ENCODE peak calls at places on chromosomes 11 and 22, in seven cellular contexts. P is fibroblast of lung, A is keratinocyte, Y is H9, S is mammary epithelial cell, K is IMR-90, M is K562. L is an unnamed sample.

GRCh38 chr11:118176400-118177134 is at the start of gene SCN2B:
- DNase-seq in P (peak; percentile 15), A (no peak), Y (no peak), S (no peak), K (peak; percentile 7), M (no peak), L (no peak)

GRCh38 chr11:28072321-28072720 is 35.6 kb downstream of the KIF18A start:
- DNase-seq in P (peak; percentile 50), A (no peak), Y (no peak), S (no peak), K (peak; percentile 53), M (no peak), L (no peak)

GRCh38 chr11:114133548-114134329 is 74.2 kb downstream of the ZBTB16 start:
- DNase-seq in P (no peak), A (no peak), Y (no peak), S (no peak), K (no peak), M (no peak), L (no peak)

GRCh38 chr11:99019676-99020075 is 1.1 kb upstream of the CNTN5 start:
- DNase-seq in P (no peak), A (no peak), Y (no peak), S (no peak), K (no peak), M (no peak), L (no peak)

GRCh38 chr11:64716471-64717267 is 6.3 kb downstream of the NRXN2 start:
- DNase-seq in P (no peak), A (no peak), Y (no peak), S (no peak), K (no peak), M (no peak), L (no peak)

GRCh38 chr22:27654536-27655445 is 146.8 kb downstream of the MN1 start:
- DNase-seq in P (no peak), A (no peak), Y (peak; percentile 79), S (no peak), K (peak; percentile 2), M (no peak), L (no peak)

GRCh38 chr11:11149671-11150459 is 203.2 kb downstream of the CSNK2A3 start:
- DNase-seq in P (no peak), A (no peak), Y (no peak), S (no peak), K (no peak), M (no peak), L (no peak)

GRCh38 chr11:93515438-93515837 is 27.8 kb downstream of the SMCO4 start:
- DNase-seq in P (no peak), A (no peak), Y (no peak), S (no peak), K (no peak), M (no peak), L (no peak)

GRCh38 chr11:68819362-68819761 is 22.4 kb downstream of the CPT1A start:
- DNase-seq in P (no peak), A (no peak), Y (no peak), S (no peak), K (no peak), M (no peak), L (no peak)

GRCh38 chr11:114080219-114080618 is 20.7 kb downstream of the ZBTB16 start:
- DNase-seq in P (no peak), A (no peak), Y (no peak), S (no peak), K (no peak), M (no peak), L (no peak)

GRCh38 chr11:86141645-86142569 is 73.0 kb upstream of the PICALM start:
- DNase-seq in P (peak; percentile 35), A (no peak), Y (no peak), S (no peak), K (peak; percentile 23), M (no peak), L (no peak)

GRCh38 chr11:19677380-19678080 is 35.1 kb upstream of the NAV2 start:
- DNase-seq in P (no peak), A (no peak), Y (no peak), S (no peak), K (no peak), M (no peak), L (no peak)

GRCh38 chr22:19210188-19210587 is 31.7 kb upstream of the SLC25A1 start:
- DNase-seq in P (no peak), A (no peak), Y (no peak), S (no peak), K (no peak), M (no peak), L (no peak)

GRCh38 chr22:41818596-41818995 is 14.3 kb upstream of the SREBF2 start:
- DNase-seq in P (no peak), A (no peak), Y (no peak), S (no peak), K (no peak), M (no peak), L (no peak)

GRCh38 chr11:126601136-126601535 is 245.7 kb downstream of the ST3GAL4 start:
- DNase-seq in P (no peak), A (no peak), Y (no peak), S (no peak), K (no peak), M (no peak), L (no peak)

GRCh38 chr11:126601550-126602215 is 246.2 kb downstream of the ST3GAL4 start:
- DNase-seq in P (no peak), A (no peak), Y (no peak), S (no peak), K (no peak), M (no peak), L (no peak)

GRCh38 chr11:126602993-126603392 is 247.5 kb downstream of the ST3GAL4 start:
- DNase-seq in P (no peak), A (no peak), Y (no peak), S (no peak), K (no peak), M (no peak), L (no peak)

GRCh38 chr11:126603486-126603885 is 248.0 kb downstream of the ST3GAL4 start:
- DNase-seq in P (no peak), A (no peak), Y (no peak), S (no peak), K (no peak), M (no peak), L (no peak)

GRCh38 chr11:126602349-126602940 is 247.0 kb downstream of the ST3GAL4 start:
- DNase-seq in P (no peak), A (no peak), Y (no peak), S (no peak), K (no peak), M (no peak), L (no peak)
- H3K9ac ChIP-seq in P (no peak overlapping the region), A (no peak overlapping the region), Y (no peak overlapping the region), S (no peak overlapping the region), K (no peak overlapping the region), M (no peak overlapping the region), L (no peak overlapping the region)

GRCh38 chr11:83193315-83194283 is at the start of gene ANKRD42:
- DNase-seq in P (peak; percentile 95), A (peak; percentile 77), Y (peak; percentile 95), S (peak; percentile 94), K (peak; percentile 96), M (peak; percentile 86), L (peak; percentile 98)

GRCh38 chr11:83192846-83193245 is 666 bp upstream of the ANKRD42 start:
- DNase-seq in P (no peak), A (no peak), Y (no peak), S (no peak), K (no peak), M (no peak), L (no peak)

GRCh38 chr11:83191491-83191890 is 2.0 kb upstream of the ANKRD42 start:
- DNase-seq in P (no peak), A (no peak), Y (no peak), S (no peak), K (no peak), M (no peak), L (no peak)

GRCh38 chr11:83194284-83195175 is 1.0 kb downstream of the ANKRD42 start:
- DNase-seq in P (peak; percentile 82), A (no peak), Y (peak; percentile 49), S (peak; percentile 62), K (peak; percentile 77), M (peak; percentile 36), L (peak; percentile 66)

GRCh38 chr11:83191986-83192385 is 1.5 kb upstream of the ANKRD42 start:
- DNase-seq in P (no peak), A (no peak), Y (no peak), S (no peak), K (no peak), M (no peak), L (no peak)
- H3K9ac ChIP-seq in P (no peak overlapping the region), A (peak overlapping the region; percentile 96), Y (no peak overlapping the region), S (peak overlapping the region; percentile 97), K (no peak overlapping the region), M (peak overlapping the region; percentile 96), L (peak overlapping the region; percentile 91)

GRCh38 chr11:67505605-67506396 is 638 bp upstream of the PITPNM1 start:
- DNase-seq in P (peak; percentile 79), A (peak; percentile 94), Y (peak; percentile 95), S (peak; percentile 97), K (peak; percentile 78), M (peak; percentile 60), L (peak; percentile 99)

GRCh38 chr11:67506426-67507032 is 1.4 kb upstream of the PITPNM1 start:
- DNase-seq in P (no peak), A (no peak), Y (no peak), S (no peak), K (no peak), M (no peak), L (no peak)

GRCh38 chr11:67503119-67504022 is 1.8 kb downstream of the PITPNM1 start:
- DNase-seq in P (no peak), A (no peak), Y (no peak), S (no peak), K (no peak), M (no peak), L (no peak)

GRCh38 chr11:67504023-67504949 is 877 bp downstream of the PITPNM1 start:
- DNase-seq in P (peak; percentile 16), A (no peak), Y (no peak), S (peak; percentile 34), K (no peak), M (peak; percentile 82), L (peak; percentile 12)

GRCh38 chr11:67504950-67505561 is at the start of gene PITPNM1:
- DNase-seq in P (peak; percentile 43), A (no peak), Y (peak; percentile 76), S (peak; percentile 49), K (peak; percentile 24), M (peak; percentile 82), L (peak; percentile 84)
- H3K9ac ChIP-seq in P (peak within 1 kb of the TSS; percentile 70), A (peak within 1 kb of the TSS; percentile 73), Y (peak within 1 kb of the TSS; percentile 8), S (peak within 1 kb of the TSS; percentile 65), K (peak within 1 kb of the TSS; percentile 63), M (peak within 1 kb of the TSS; percentile 82), L (peak within 1 kb of the TSS; percentile 72)

DNA sequence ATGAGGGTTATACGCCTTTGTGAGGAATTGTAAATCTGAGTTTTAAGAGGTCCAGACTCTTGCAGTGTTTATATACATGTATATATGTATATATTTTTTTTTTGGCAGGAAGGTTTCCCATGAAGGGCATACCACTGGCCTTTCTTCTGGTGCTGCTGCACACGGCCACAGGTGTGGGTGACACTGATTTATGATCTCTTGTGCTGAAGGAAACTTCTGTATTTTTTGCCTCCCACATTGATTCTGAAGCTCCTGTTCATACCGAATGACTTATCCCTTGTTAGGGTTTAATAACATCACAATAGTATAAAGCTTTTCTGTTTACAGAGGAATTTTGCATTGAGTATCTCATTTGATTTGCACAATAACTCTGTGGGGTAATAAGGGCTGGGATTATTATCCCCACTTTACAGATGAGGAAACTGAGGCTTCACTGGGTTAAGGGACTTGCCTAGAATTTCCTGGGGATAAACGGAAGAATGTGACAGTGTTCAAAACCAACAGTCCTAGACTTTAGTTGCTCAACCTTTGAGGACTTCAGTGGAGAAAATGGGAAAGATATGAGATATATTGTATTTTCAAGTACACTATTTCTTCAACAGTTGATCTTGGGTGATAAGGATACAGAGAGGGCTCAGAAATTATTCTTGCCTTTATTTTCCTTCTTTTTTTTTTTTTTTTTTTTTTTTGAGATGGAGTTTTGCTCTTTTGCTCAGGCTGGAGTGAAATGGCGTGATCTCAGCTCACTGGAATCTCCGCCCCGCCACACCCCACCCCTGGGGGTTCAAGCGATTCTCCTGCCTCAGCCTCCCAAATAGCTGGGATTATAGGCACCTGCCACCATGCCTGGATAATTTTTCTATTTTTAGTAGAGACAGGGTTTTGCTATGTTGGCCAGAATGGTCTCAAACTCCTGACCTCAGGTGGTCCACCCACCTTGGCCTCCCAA is 70.1 kb downstream of the MICAL2 start:
- DNase-seq in P (peak; percentile 70), A (no peak), Y (no peak), S (no peak), K (no peak), M (no peak), L (no peak)
- H3K9ac ChIP-seq in P (no peak overlapping the region), A (peak overlapping the region; percentile 29), Y (no peak overlapping the region), S (no peak overlapping the region), K (no peak overlapping the region), M (no peak overlapping the region), L (no peak overlapping the region)

L was measured in PC-3.